ENCODE peak calls at places on chromosomes 2 and 18, in six cellular contexts. Y, U, L, X, J and I are unnamed samples.

GRCh38 chr18:29874519-29875098 is 1167.9 kb downstream of the DSC3 start:
- DNase-seq in Y (no peak), U (peak), L (peak), X (no peak), J (no peak), I (no peak)

GRCh38 chr2:61632276-61633169 is 94.4 kb upstream of the XPO1 start:
- DNase-seq in Y (no peak), U (peak), L (peak), X (no peak), J (no peak), I (no peak)

GRCh38 chr18:73597832-73598615 is 549.6 kb downstream of the FBXO15 start:
- DNase-seq in Y (no peak), U (no peak), L (no peak), X (no peak), J (no peak), I (no peak)

GRCh38 chr18:8610442-8610801 is 1.2 kb downstream of the RAB12 start:
- DNase-seq in Y (no peak), U (peak), L (no peak), X (no peak), J (no peak), I (no peak)

GRCh38 chr2:98931596-98931995 is 4.4 kb downstream of the CRACDL start:
- DNase-seq in Y (no peak), U (no peak), L (no peak), X (no peak), J (no peak), I (no peak)

GRCh38 chr2:197292614-197293013 is 18.0 kb downstream of the ANKRD44 start:
- DNase-seq in Y (no peak), U (no peak), L (no peak), X (no peak), J (no peak), I (no peak)

GRCh38 chr18:10142496-10143160 is 228.8 kb downstream of the VAPA start:
- DNase-seq in Y (no peak), U (no peak), L (peak), X (no peak), J (no peak), I (no peak)

GRCh38 chr2:32865399-32866068 is 81.2 kb upstream of the LTBP1 start:
- DNase-seq in Y (peak), U (no peak), L (peak), X (no peak), J (no peak), I (peak)

GRCh38 chr2:50444286-50444685 is 587.6 kb downstream of the NRXN1 start:
- DNase-seq in Y (no peak), U (no peak), L (no peak), X (no peak), J (no peak), I (no peak)

GRCh38 chr2:227608469-227609338 is 5.9 kb downstream of the SCYGR3 start:
- DNase-seq in Y (no peak), U (no peak), L (no peak), X (no peak), J (no peak), I (no peak)

GRCh38 chr2:17752281-17752680 is 1.3 kb downstream of the SMC6 start:
- DNase-seq in Y (no peak), U (no peak), L (no peak), X (no peak), J (no peak), I (no peak)

GRCh38 chr18:55787674-55788073 is 199.7 kb upstream of the TCF4 start:
- DNase-seq in Y (no peak), U (no peak), L (no peak), X (no peak), J (no peak), I (no peak)

GRCh38 chr2:105325389-105325963 is 4.1 kb downstream of the TGFBRAP1 start:
- DNase-seq in Y (peak), U (peak), L (peak), X (no peak), J (no peak), I (no peak)

GRCh38 chr2:236211281-236211680 is 43.1 kb upstream of the GBX2 start:
- DNase-seq in Y (no peak), U (no peak), L (no peak), X (no peak), J (no peak), I (no peak)

GRCh38 chr2:102044967-102045489 is 53.3 kb downstream of the IL1R2 start:
- DNase-seq in Y (no peak), U (no peak), L (no peak), X (no peak), J (no peak), I (no peak)

GRCh38 chr2:80326214-80326613 is 21.7 kb upstream of the LRRTM1 start:
- DNase-seq in Y (no peak), U (peak), L (peak), X (no peak), J (no peak), I (no peak)

DNA sequence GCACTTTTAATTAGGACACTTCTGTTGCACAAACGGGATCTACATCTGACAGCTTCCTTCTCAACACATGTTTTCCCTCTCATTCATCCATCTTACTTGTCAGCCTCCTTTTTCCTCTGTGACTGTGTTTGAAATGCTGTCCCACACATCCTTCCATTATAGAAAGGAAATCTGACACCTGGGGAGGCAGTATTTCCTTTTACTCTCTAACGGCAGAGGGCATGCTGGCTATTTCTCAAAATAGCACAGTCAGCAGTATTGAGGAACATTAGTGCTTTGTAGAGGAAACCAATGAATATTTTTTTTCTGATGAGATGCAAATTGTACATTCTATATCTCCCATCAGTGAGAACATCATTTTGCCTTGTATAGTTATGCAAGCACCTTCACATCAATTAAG is 668.7 kb downstream of the SLC4A3 start:
- DNase-seq in Y (no peak), U (peak), L (no peak), X (no peak), J (no peak), I (no peak)
- TF ChIP-seq CTCF in Y (no peak), U (peak), L (no peak), X (no peak), J (no peak), I (no peak)

GRCh38 chr2:163474319-163474744 is 261.5 kb downstream of the FIGN start:
- DNase-seq in Y (no peak), U (no peak), L (no peak), X (no peak), J (no peak), I (no peak)

GRCh38 chr2:163475815-163476214 is 260.0 kb downstream of the FIGN start:
- DNase-seq in Y (no peak), U (peak), L (no peak), X (no peak), J (no peak), I (no peak)

GRCh38 chr2:163467206-163467605 is 268.6 kb downstream of the FIGN start:
- DNase-seq in Y (no peak), U (no peak), L (no peak), X (no peak), J (no peak), I (no peak)

GRCh38 chr2:163469561-163469962 is 266.2 kb downstream of the FIGN start:
- DNase-seq in Y (no peak), U (no peak), L (peak), X (no peak), J (peak), I (no peak)

DNA sequence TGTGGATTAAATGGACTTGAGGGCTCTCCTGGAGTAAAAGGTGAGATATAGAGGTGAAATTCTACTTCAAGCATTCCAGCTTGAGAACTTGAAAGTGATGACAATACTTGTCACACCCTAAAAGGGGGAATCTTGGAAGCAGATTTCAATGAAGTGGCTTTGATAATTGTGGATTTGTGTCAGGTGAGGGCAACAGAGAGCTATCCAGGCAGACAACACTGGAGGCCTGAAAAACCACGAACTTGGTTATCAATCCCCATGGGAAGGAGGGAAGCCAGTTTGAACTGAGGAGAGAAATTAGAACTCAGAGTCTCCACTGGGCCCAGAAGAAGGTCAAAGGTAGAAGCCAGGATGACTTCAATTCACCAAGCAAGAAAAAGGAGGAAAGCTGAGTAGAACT is 263.9 kb downstream of the FIGN start:
- DNase-seq in Y (no peak), U (peak), L (peak), X (no peak), J (no peak), I (no peak)
- TF ChIP-seq CTCF in Y (peak), U (peak), L (peak), X (no peak), J (no peak), I (peak)

GRCh38 chr2:23213196-23213595 is 171.8 kb upstream of the KLHL29 start:
- DNase-seq in Y (no peak), U (no peak), L (no peak), X (no peak), J (no peak), I (no peak)
- TF ChIP-seq CTCF in Y (no peak), U (no peak), L (no peak), X (no peak), J (no peak), I (no peak)

DNA sequence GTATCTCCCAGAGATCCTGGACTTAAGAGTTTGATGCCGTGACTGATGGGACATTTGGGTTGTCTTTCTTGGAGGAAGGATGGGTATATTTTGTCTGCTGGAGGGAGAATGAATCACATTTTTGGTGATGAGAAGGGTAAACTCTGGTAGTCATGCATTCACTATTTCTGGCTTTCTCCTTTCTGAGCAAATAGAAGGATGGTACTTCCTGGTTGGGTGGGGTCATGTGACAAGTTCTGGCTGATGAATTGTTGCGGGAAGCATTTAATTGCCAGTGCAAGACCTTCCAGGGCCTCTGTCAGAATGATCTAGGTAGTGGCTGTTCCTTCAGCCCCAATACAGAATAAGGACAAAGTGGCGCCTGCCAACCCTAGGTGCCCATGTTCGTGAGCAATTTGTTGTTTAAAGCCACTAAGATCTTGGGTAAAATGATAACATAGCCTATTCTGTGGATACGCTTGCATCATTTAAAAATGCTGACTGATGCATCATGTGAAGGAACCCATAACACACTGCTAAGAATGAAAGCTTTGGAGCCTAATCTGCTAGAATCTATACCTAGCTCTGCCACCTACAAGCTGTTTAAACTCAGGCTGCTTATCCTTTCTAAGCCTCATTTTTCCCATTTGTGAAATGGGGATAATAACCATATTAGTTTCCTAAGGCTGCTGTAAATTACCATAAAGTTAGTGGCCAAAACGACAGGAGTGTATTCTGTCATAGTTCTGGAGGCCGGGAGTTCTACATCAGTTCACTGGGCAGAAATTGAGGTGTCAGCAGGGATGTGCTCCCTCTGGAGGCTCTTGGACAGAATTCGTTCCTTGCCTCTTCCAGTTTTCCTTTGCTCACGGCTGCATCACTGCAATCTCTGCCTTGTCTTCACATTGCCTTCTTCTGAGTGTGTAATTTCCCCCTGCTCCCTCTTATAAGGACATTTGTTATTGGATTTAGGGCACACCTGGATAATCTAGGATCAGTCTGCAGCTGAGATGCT is 281.3 kb downstream of the AGPS start:
- DNase-seq in Y (no peak), U (no peak), L (no peak), X (no peak), J (no peak), I (no peak)
- TF ChIP-seq CTCF in Y (peak), U (peak), L (peak), X (no peak), J (no peak), I (peak)